ENCODE peak calls at places on chromosomes 16 and 17, in ten cellular contexts. U is fibroblast of lung, G is mesendoderm, C is esophagus squamous epithelium, H is PC-3, L is heart left ventricle, P is transverse colon, M is heart right ventricle, R is ascending aorta, X is sigmoid colon. Q is an unnamed sample.
A peak's percentile ranks its signal among the peaks of the same experiment; 100 is the strongest.

GRCh38 chr17:37770631-37771518 is 26.0 kb upstream of the HNF1B start:
- DNase-seq in U (peak; percentile 63), G (peak; percentile 68), C (no peak), H (peak; percentile 75), L (peak; percentile 31), P (peak; percentile 83), M (peak; percentile 41), R (no peak), X (no peak), Q (peak; percentile 90)

GRCh38 chr17:37708616-37709212 is 36.1 kb downstream of the HNF1B start:
- DNase-seq in U (no peak), G (peak; percentile 54), C (no peak), H (no peak), L (no peak), P (peak; percentile 70), M (no peak), R (no peak), X (no peak), Q (no peak)

GRCh38 chr17:32157225-32157624 is 14.9 kb downstream of the RHOT1 start:
- DNase-seq in U (peak; percentile 47), G (no peak), C (no peak), H (peak; percentile 27), L (no peak), P (no peak), M (no peak), R (no peak), X (no peak), Q (peak; percentile 24)

GRCh38 chr16:12089492-12090161 is 113.1 kb downstream of the SNX29 start:
- DNase-seq in U (peak; percentile 50), G (peak; percentile 64), C (no peak), H (no peak), L (peak; percentile 62), P (peak; percentile 37), M (peak; percentile 42), R (peak; percentile 32), X (peak; percentile 67), Q (no peak)

GRCh38 chr16:67936876-67937605 is 391 bp upstream of the PSMB10 start:
- DNase-seq in U (no peak), G (peak; percentile 57), C (no peak), H (peak; percentile 50), L (no peak), P (peak; percentile 83), M (no peak), R (peak; percentile 44), X (no peak), Q (peak; percentile 88)

GRCh38 chr16:56861092-56861610 is 3.9 kb upstream of the SLC12A3 start:
- DNase-seq in U (peak; percentile 59), G (peak; percentile 98), C (no peak), H (no peak), L (no peak), P (no peak), M (no peak), R (no peak), X (no peak), Q (peak; percentile 58)

GRCh38 chr17:63190821-63191220 is 224.8 kb downstream of the TANC2 start:
- DNase-seq in U (no peak), G (no peak), C (no peak), H (no peak), L (no peak), P (no peak), M (no peak), R (no peak), X (no peak), Q (no peak)

GRCh38 chr16:85334718-85335583 is 222.7 kb upstream of the CIBAR2 start:
- DNase-seq in U (no peak), G (peak; percentile 81), C (no peak), H (peak; percentile 26), L (no peak), P (peak; percentile 88), M (no peak), R (no peak), X (no peak), Q (no peak)

GRCh38 chr17:74736423-74737298 is at the start of gene RAB37:
- DNase-seq in U (no peak), G (peak; percentile 86), C (no peak), H (no peak), L (no peak), P (peak; percentile 59), M (peak; percentile 62), R (no peak), X (no peak), Q (peak; percentile 34)

GRCh38 chr17:28898261-28898955 is 875 bp upstream of the FLOT2 start:
- DNase-seq in U (no peak), G (no peak), C (no peak), H (no peak), L (no peak), P (no peak), M (no peak), R (no peak), X (no peak), Q (no peak)
- H3K4me1 ChIP-seq in U (peaks cover 16% of the 10 kb centered on the region), G (peaks cover 7% of the 10 kb centered on the region), C (peaks cover 36% of the 10 kb centered on the region), H (peaks cover 14% of the 10 kb centered on the region), L (no peaks in the 10 kb centered on the region), P (peaks cover 51% of the 10 kb centered on the region), M (peaks cover 41% of the 10 kb centered on the region), R (peaks cover 35% of the 10 kb centered on the region), X (peaks cover 32% of the 10 kb centered on the region), Q (peaks cover 23% of the 10 kb centered on the region)

GRCh38 chr17:81538651-81539570 is 10.7 kb downstream of the FSCN2 start:
- DNase-seq in U (no peak), G (no peak), C (no peak), H (no peak), L (peak; percentile 21), P (no peak), M (peak; percentile 8), R (no peak), X (no peak), Q (no peak)

GRCh38 chr17:81537343-81537855 is 9.2 kb downstream of the FSCN2 start:
- DNase-seq in U (no peak), G (peak; percentile 65), C (no peak), H (peak; percentile 33), L (no peak), P (peak; percentile 67), M (no peak), R (no peak), X (no peak), Q (peak; percentile 29)

GRCh38 chr17:81536299-81537290 is 8.4 kb downstream of the FSCN2 start:
- DNase-seq in U (no peak), G (no peak), C (no peak), H (no peak), L (peak; percentile 63), P (no peak), M (no peak), R (no peak), X (no peak), Q (no peak)

GRCh38 chr17:81539571-81539900 is 11.4 kb downstream of the FSCN2 start:
- DNase-seq in U (no peak), G (no peak), C (no peak), H (no peak), L (peak; percentile 22), P (no peak), M (peak; percentile 4), R (no peak), X (no peak), Q (no peak)

DNA sequence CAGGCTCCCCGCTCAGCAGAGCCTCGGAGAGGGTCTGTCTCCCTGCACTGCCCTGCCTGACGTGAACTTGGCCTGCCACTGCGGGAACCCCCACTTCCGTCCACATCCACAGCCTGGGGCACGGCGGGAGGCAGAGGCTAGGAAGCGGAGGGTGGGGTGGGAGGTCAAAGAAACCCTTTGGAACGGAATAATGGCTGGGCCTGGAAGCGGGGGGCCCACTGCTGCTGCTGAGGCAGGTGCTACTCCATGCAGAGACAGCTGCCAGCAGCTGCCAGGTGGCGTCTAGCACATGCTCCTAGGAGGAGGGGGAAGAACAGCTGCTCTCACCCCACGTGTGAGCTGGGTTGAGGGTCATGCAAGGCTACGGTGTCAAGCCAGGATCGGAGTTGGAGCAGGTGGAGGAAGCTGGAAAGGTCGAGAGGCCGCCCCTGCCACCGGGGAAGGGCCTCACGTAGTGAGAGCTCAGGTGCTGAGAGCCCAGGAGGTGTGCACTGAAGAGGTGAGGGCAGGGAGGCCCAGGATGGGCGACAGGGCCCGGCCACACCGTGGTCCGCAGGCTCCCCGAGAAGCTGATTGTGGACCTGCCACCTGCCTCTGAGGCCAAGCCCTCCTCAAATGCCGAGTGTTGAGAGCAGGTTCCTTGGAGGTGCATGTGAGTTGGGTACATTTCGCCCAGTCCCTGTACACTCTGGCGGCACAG is 9.8 kb downstream of the FSCN2 start:
- DNase-seq in U (no peak), G (no peak), C (no peak), H (no peak), L (peak; percentile 25), P (no peak), M (no peak), R (no peak), X (no peak), Q (no peak)
- H3K4me1 ChIP-seq in U (no peaks in the 10 kb centered on the region), G (peaks cover 2% of the 10 kb centered on the region), C (peaks cover 15% of the 10 kb centered on the region), H (no peaks in the 10 kb centered on the region), L (no peaks in the 10 kb centered on the region), P (peaks cover 10% of the 10 kb centered on the region), M (peaks cover 18% of the 10 kb centered on the region), R (no peaks in the 10 kb centered on the region), X (peaks cover 11% of the 10 kb centered on the region), Q (no peaks in the 10 kb centered on the region)

GRCh38 chr17:82553210-82553930 is 33.8 kb downstream of the FOXK2 start:
- DNase-seq in U (no peak), G (no peak), C (no peak), H (no peak), L (peak; percentile 82), P (no peak), M (no peak), R (no peak), X (no peak), Q (no peak)
- H3K4me1 ChIP-seq in U (peaks cover 3% of the 10 kb centered on the region), G (no peaks in the 10 kb centered on the region), C (peaks cover 19% of the 10 kb centered on the region), H (peaks cover 8% of the 10 kb centered on the region), L (peaks cover 13% of the 10 kb centered on the region), P (peaks cover 61% of the 10 kb centered on the region), M (peaks cover 62% of the 10 kb centered on the region), R (peaks cover 38% of the 10 kb centered on the region), X (peaks cover 67% of the 10 kb centered on the region), Q (peaks cover 32% of the 10 kb centered on the region)

GRCh38 chr16:71903608-71904007 is 8.3 kb downstream of the IST1 start:
- DNase-seq in U (no peak), G (no peak), C (no peak), H (no peak), L (no peak), P (no peak), M (no peak), R (no peak), X (no peak), Q (no peak)

GRCh38 chr16:71900336-71900735 is 5.0 kb downstream of the IST1 start:
- DNase-seq in U (no peak), G (no peak), C (no peak), H (no peak), L (no peak), P (no peak), M (no peak), R (no peak), X (no peak), Q (no peak)

GRCh38 chr16:71902656-71903365 is 7.5 kb downstream of the IST1 start:
- DNase-seq in U (no peak), G (no peak), C (no peak), H (no peak), L (no peak), P (no peak), M (no peak), R (no peak), X (no peak), Q (no peak)

GRCh38 chr16:71899171-71899570 is 3.8 kb downstream of the IST1 start:
- DNase-seq in U (no peak), G (no peak), C (no peak), H (no peak), L (no peak), P (no peak), M (no peak), R (no peak), X (no peak), Q (no peak)

DNA sequence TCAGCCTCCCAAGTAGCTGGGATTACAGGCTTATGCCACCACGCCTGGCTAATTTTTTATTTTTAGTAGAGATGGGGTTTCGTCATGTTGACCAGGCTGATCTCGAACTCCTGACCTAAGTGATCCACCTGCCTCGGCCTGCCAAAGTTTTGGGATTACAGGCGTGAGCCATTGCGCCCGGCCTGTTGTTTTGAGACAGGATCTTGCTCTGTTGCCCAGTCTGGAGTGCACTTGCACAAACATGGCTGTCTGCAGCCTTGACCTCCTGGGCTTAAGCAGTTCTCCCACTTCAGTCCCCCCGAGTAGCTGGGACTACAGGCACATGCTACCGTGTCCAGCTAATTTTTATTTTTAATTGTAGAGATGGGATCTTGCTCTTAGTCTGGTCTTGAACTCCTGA is 8.9 kb downstream of the IST1 start:
- DNase-seq in U (no peak), G (no peak), C (no peak), H (no peak), L (no peak), P (no peak), M (no peak), R (no peak), X (no peak), Q (no peak)
- H3K4me1 ChIP-seq in U (no peaks in the 10 kb centered on the region), G (no peaks in the 10 kb centered on the region), C (no peaks in the 10 kb centered on the region), H (no peaks in the 10 kb centered on the region), L (peaks cover 3% of the 10 kb centered on the region), P (peaks cover 63% of the 10 kb centered on the region), M (peaks cover 76% of the 10 kb centered on the region), R (peaks cover 11% of the 10 kb centered on the region), X (peaks cover 32% of the 10 kb centered on the region), Q (peaks cover 16% of the 10 kb centered on the region)